ENCODE peak calls at places on chromosomes 5 and 9, in ten cellular contexts. W is mesothelial cell of epicardium, M is left lung, N is mammary epithelial cell, J is fibroblast of the aortic adventitia, U is heart right ventricle, D is GM20000, S is cardiac fibroblast, Z is body of pancreas, Y is nephron progenitor cell. T is an unnamed sample.

GRCh38 chr5:151047814-151048425 is 27.5 kb downstream of the GPX3 start:
- DNase-seq in W (no peak), M (no peak), N (no peak), J (no peak), U (no peak), D (peak), S (peak), Z (no peak), Y (peak), T (no peak)

GRCh38 chr5:54171645-54172384 is 138.6 kb downstream of the ARL15 start:
- DNase-seq in W (no peak), M (no peak), N (peak), J (peak), U (no peak), D (peak), S (peak), Z (peak), Y (no peak), T (no peak)

GRCh38 chr9:86994231-86994630 is 46.9 kb upstream of the GAS1 start:
- DNase-seq in W (no peak), M (no peak), N (no peak), J (peak), U (no peak), D (no peak), S (no peak), Z (no peak), Y (no peak), T (no peak)

GRCh38 chr5:78518365-78519197 is 130.0 kb downstream of the LHFPL2 start:
- DNase-seq in W (no peak), M (peak), N (peak), J (peak), U (peak), D (no peak), S (peak), Z (peak), Y (no peak), T (no peak)

GRCh38 chr5:178313316-178313715 is 80.7 kb upstream of the PHYKPL start:
- DNase-seq in W (no peak), M (peak), N (no peak), J (no peak), U (peak), D (no peak), S (no peak), Z (no peak), Y (no peak), T (no peak)

GRCh38 chr9:87427851-87428506 is 69.7 kb upstream of the DAPK1 start:
- DNase-seq in W (no peak), M (no peak), N (peak), J (no peak), U (no peak), D (no peak), S (no peak), Z (no peak), Y (no peak), T (no peak)

GRCh38 chr5:54985301-54986268 is at the start of gene ESM1:
- DNase-seq in W (no peak), M (peak), N (peak), J (peak), U (no peak), D (no peak), S (peak), Z (peak), Y (peak), T (no peak)

GRCh38 chr5:124812771-124813358 is 66.4 kb upstream of the ZNF608 start:
- DNase-seq in W (no peak), M (no peak), N (no peak), J (no peak), U (no peak), D (no peak), S (no peak), Z (no peak), Y (no peak), T (no peak)

GRCh38 chr9:107336718-107337360 is 53.8 kb downstream of the RAD23B start:
- DNase-seq in W (no peak), M (no peak), N (peak), J (peak), U (no peak), D (no peak), S (peak), Z (peak), Y (no peak), T (no peak)

GRCh38 chr9:122226142-122226757 is 2.5 kb downstream of the LHX6 start:
- DNase-seq in W (no peak), M (no peak), N (no peak), J (no peak), U (no peak), D (no peak), S (no peak), Z (no peak), Y (peak), T (no peak)

GRCh38 chr5:96968614-96969013 is 32.7 kb downstream of the LNPEP start:
- DNase-seq in W (no peak), M (no peak), N (no peak), J (no peak), U (no peak), D (no peak), S (no peak), Z (no peak), Y (no peak), T (no peak)

GRCh38 chr9:112120046-112120373 is 55.1 kb downstream of the SUSD1 start:
- DNase-seq in W (no peak), M (no peak), N (no peak), J (no peak), U (no peak), D (no peak), S (no peak), Z (no peak), Y (no peak), T (no peak)

GRCh38 chr9:1939926-1940368 is 75.2 kb upstream of the SMARCA2 start:
- DNase-seq in W (no peak), M (no peak), N (peak), J (peak), U (no peak), D (peak), S (peak), Z (peak), Y (peak), T (no peak)

GRCh38 chr5:36694351-36694750 is 87.9 kb downstream of the SLC1A3 start:
- DNase-seq in W (no peak), M (no peak), N (no peak), J (no peak), U (no peak), D (no peak), S (peak), Z (no peak), Y (no peak), T (no peak)

GRCh38 chr9:94693485-94694191 is 32.9 kb upstream of the AOPEP start:
- DNase-seq in W (no peak), M (no peak), N (no peak), J (no peak), U (no peak), D (no peak), S (no peak), Z (no peak), Y (no peak), T (no peak)

GRCh38 chr5:56019306-56020272 is 24.8 kb upstream of the IL6ST start:
- DNase-seq in W (no peak), M (no peak), N (no peak), J (peak), U (no peak), D (no peak), S (peak), Z (no peak), Y (no peak), T (no peak)

GRCh38 chr5:116970318-116970717 is 395.7 kb upstream of the SEMA6A start:
- DNase-seq in W (no peak), M (no peak), N (no peak), J (no peak), U (no peak), D (no peak), S (no peak), Z (no peak), Y (no peak), T (no peak)

GRCh38 chr5:106415541-106415940 is 1255.2 kb downstream of the EFNA5 start:
- DNase-seq in W (no peak), M (no peak), N (peak), J (peak), U (no peak), D (no peak), S (peak), Z (no peak), Y (no peak), T (no peak)

GRCh38 chr5:72129730-72130129 is 22.5 kb downstream of the MAP1B start:
- DNase-seq in W (no peak), M (no peak), N (no peak), J (peak), U (no peak), D (no peak), S (no peak), Z (no peak), Y (no peak), T (no peak)

GRCh38 chr9:69188975-69189374 is 14.9 kb downstream of the TJP2 start:
- DNase-seq in W (no peak), M (no peak), N (no peak), J (no peak), U (no peak), D (no peak), S (no peak), Z (no peak), Y (no peak), T (no peak)

GRCh38 chr5:91382530-91383026 is 539 bp downstream of the ARRDC3 start:
- DNase-seq in W (no peak), M (no peak), N (peak), J (peak), U (no peak), D (no peak), S (peak), Z (peak), Y (no peak), T (no peak)

GRCh38 chr5:180353226-180353962 is at the start of gene GFPT2:
- DNase-seq in W (peak), M (peak), N (peak), J (peak), U (peak), D (peak), S (peak), Z (peak), Y (peak), T (peak)

GRCh38 chr9:131609116-131609830 is 64.0 kb downstream of the PRRT1B start:
- DNase-seq in W (no peak), M (peak), N (peak), J (peak), U (no peak), D (no peak), S (peak), Z (peak), Y (no peak), T (no peak)

GRCh38 chr9:134570726-134571325 is 70.8 kb upstream of the COL5A1 start:
- DNase-seq in W (no peak), M (peak), N (no peak), J (no peak), U (no peak), D (no peak), S (no peak), Z (no peak), Y (no peak), T (no peak)

GRCh38 chr9:17081814-17082213 is 53.0 kb upstream of the CNTLN start:
- DNase-seq in W (no peak), M (no peak), N (no peak), J (no peak), U (no peak), D (no peak), S (no peak), Z (no peak), Y (no peak), T (no peak)

GRCh38 chr9:17081351-17081750 is 53.5 kb upstream of the CNTLN start:
- DNase-seq in W (no peak), M (no peak), N (no peak), J (no peak), U (no peak), D (no peak), S (no peak), Z (no peak), Y (no peak), T (no peak)

DNA sequence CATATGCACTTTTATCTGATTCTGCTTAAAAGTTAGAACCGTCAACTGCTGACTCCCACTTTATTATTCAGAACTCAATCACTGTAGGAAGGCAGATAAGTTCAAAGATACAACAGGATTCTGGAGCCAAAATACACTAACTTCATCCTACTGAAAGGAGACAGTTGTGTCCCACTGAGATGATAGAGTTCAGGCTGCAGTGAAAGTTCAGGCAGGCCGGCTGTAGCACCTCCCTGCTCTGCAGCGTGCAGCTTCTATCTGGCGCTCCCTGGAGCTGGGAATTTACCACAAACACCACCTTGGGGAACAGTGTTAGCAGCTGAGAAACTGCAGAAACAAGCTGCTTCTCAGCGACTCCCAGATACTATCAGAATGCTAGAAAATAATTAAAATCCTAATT is 52.5 kb upstream of the CNTLN start:
- DNase-seq in W (no peak), M (no peak), N (peak), J (peak), U (no peak), D (no peak), S (peak), Z (no peak), Y (peak), T (no peak)
- TF ChIP-seq CTCF in W (no peak), M (no peak), N (peak), J (peak), U (no peak), D (no peak), S (no peak), Z (no peak), Y (no peak), T (no peak)

GRCh38 chr5:38753776-38754175 is 92.0 kb upstream of the OSMR start:
- DNase-seq in W (no peak), M (no peak), N (no peak), J (no peak), U (no peak), D (no peak), S (no peak), Z (no peak), Y (no peak), T (no peak)

GRCh38 chr5:38752622-38753021 is 93.2 kb upstream of the OSMR start:
- DNase-seq in W (no peak), M (no peak), N (no peak), J (no peak), U (no peak), D (no peak), S (no peak), Z (no peak), Y (no peak), T (no peak)

GRCh38 chr5:38756068-38756467 is 89.7 kb upstream of the OSMR start:
- DNase-seq in W (no peak), M (no peak), N (no peak), J (no peak), U (no peak), D (no peak), S (peak), Z (no peak), Y (no peak), T (no peak)

GRCh38 chr5:38757451-38758245 is 88.2 kb upstream of the OSMR start:
- DNase-seq in W (no peak), M (no peak), N (no peak), J (peak), U (peak), D (no peak), S (no peak), Z (peak), Y (no peak), T (no peak)

GRCh38 chr5:38755171-38755570 is 90.6 kb upstream of the OSMR start:
- DNase-seq in W (no peak), M (no peak), N (peak), J (peak), U (no peak), D (no peak), S (peak), Z (no peak), Y (no peak), T (no peak)
- TF ChIP-seq CTCF in W (no peak), M (no peak), N (no peak), J (peak), U (no peak), D (no peak), S (no peak), Z (no peak), Y (no peak), T (no peak)

GRCh38 chr5:80154749-80155148 is 101.1 kb downstream of the SERINC5 start:
- DNase-seq in W (no peak), M (no peak), N (no peak), J (no peak), U (no peak), D (no peak), S (no peak), Z (no peak), Y (no peak), T (no peak)
- TF ChIP-seq CTCF in W (no peak), M (no peak), N (no peak), J (no peak), U (no peak), D (no peak), S (no peak), Z (no peak), Y (no peak), T (no peak)

GRCh38 chr5:135483254-135483653 is 31.1 kb upstream of the TIFAB start:
- DNase-seq in W (no peak), M (no peak), N (no peak), J (no peak), U (no peak), D (no peak), S (no peak), Z (no peak), Y (no peak), T (no peak)

GRCh38 chr5:135481908-135482307 is 29.8 kb upstream of the TIFAB start:
- DNase-seq in W (no peak), M (no peak), N (no peak), J (no peak), U (no peak), D (no peak), S (no peak), Z (no peak), Y (no peak), T (no peak)

GRCh38 chr5:135482383-135482933 is 30.3 kb upstream of the TIFAB start:
- DNase-seq in W (no peak), M (no peak), N (no peak), J (no peak), U (no peak), D (no peak), S (no peak), Z (no peak), Y (no peak), T (no peak)

GRCh38 chr5:135478938-135479337 is 26.8 kb upstream of the TIFAB start:
- DNase-seq in W (no peak), M (no peak), N (no peak), J (no peak), U (no peak), D (no peak), S (no peak), Z (no peak), Y (no peak), T (no peak)

DNA sequence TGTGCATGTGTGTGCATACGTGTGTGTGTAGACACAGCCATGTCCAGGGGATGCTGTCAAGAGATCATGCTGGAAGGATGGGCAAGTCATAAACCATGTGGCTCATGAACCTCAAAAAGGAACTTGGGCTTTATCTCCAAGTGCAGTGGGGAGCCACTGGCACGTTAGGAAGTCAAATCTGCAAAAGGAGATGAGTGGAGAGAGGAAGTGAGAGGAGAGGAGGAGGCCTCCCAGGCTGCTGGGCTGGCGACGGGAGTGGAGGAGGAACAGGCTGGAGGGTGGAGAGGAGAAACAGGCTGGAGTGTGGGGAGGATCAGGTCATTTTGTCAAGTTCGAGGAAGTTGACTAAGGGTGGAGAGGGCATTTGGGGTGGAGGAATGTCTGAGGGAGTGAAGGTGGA is 29.2 kb upstream of the TIFAB start:
- DNase-seq in W (no peak), M (no peak), N (no peak), J (no peak), U (no peak), D (no peak), S (no peak), Z (no peak), Y (no peak), T (no peak)
- TF ChIP-seq CTCF in W (no peak), M (no peak), N (no peak), J (no peak), U (no peak), D (no peak), S (no peak), Z (no peak), Y (no peak), T (no peak)

GRCh38 chr5:143106175-143106574 is 297.3 kb downstream of the NR3C1 start:
- DNase-seq in W (no peak), M (no peak), N (peak), J (peak), U (peak), D (no peak), S (peak), Z (peak), Y (no peak), T (no peak)
- TF ChIP-seq CTCF in W (no peak), M (no peak), N (peak), J (peak), U (no peak), D (no peak), S (peak), Z (peak), Y (no peak), T (no peak)

DNA sequence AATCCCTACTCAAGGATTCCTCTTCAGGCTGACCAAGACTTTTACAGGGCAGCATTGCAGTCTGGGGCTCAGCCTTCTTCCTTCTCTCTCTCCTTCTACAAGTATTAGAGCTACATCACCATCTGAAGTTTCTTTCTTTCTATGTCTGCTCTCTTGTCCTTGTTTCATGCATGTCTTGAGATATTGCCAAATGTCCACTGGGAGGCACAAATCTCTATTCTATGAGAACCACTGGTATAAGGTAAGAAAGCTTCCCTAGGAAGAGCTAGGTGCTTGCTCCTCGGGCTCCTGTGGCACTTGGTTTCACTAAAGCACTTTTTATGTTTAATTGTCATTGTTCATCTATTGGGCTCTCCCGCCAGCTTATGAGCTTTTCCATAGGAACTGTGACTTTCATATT is 289.2 kb upstream of the PCSK5 start:
- DNase-seq in W (no peak), M (no peak), N (peak), J (no peak), U (no peak), D (no peak), S (peak), Z (no peak), Y (no peak), T (no peak)
- TF ChIP-seq CTCF in W (no peak), M (no peak), N (no peak), J (no peak), U (no peak), D (no peak), S (no peak), Z (no peak), Y (no peak), T (no peak)

T was measured in activated B cell treated with CpG ODN at 0.5 μM for 24 hours.